ENCODE peak calls at places on chromosome 12, in four cellular contexts. J is psoas muscle, M is GM23248, Z is LNCaP clone FGC. Y is an unnamed sample.

GRCh38 chr12:111783046-111783445 is 16.3 kb downstream of the ALDH2 start:
- DNase-seq in J (no peak), M (no peak), Z (no peak), Y (no peak)

GRCh38 chr12:99852666-99853065 is 132.1 kb downstream of the ANKS1B start:
- DNase-seq in J (no peak), M (no peak), Z (no peak), Y (no peak)

GRCh38 chr12:79119796-79120195 is 255.2 kb downstream of the SYT1 start:
- DNase-seq in J (no peak), M (no peak), Z (no peak), Y (no peak)

GRCh38 chr12:52778833-52779232 is 1.7 kb upstream of the KRT76 start:
- DNase-seq in J (no peak), M (no peak), Z (no peak), Y (no peak)

GRCh38 chr12:108667349-108667748 is 33.7 kb upstream of the SELPLG start:
- DNase-seq in J (no peak), M (no peak), Z (no peak), Y (no peak)

GRCh38 chr12:110355080-110355479 is 48.4 kb downstream of the ANAPC7 start:
- DNase-seq in J (no peak), M (peak), Z (no peak), Y (peak)

GRCh38 chr12:122355702-122356101 is 66.8 kb downstream of the CLIP1 start:
- DNase-seq in J (peak), M (no peak), Z (no peak), Y (no peak)

GRCh38 chr12:82627799-82628198 is 58.9 kb upstream of the TMTC2 start:
- DNase-seq in J (no peak), M (peak), Z (no peak), Y (no peak)

GRCh38 chr12:1496162-1496925 is 98.0 kb downstream of the FBXL14 start:
- DNase-seq in J (peak), M (peak), Z (no peak), Y (peak)

GRCh38 chr12:31929140-31929526 is 30.1 kb upstream of the RESF1 start:
- DNase-seq in J (no peak), M (no peak), Z (no peak), Y (no peak)

GRCh38 chr12:56338643-56339422 is at the start of gene IL23A:
- DNase-seq in J (no peak), M (peak), Z (no peak), Y (peak)

GRCh38 chr12:122459211-122459610 is 36.7 kb upstream of the CLIP1 start:
- DNase-seq in J (no peak), M (no peak), Z (no peak), Y (no peak)

GRCh38 chr12:128784030-128784770 is 39.6 kb downstream of the SLC15A4 start:
- DNase-seq in J (no peak), M (peak), Z (no peak), Y (no peak)

DNA sequence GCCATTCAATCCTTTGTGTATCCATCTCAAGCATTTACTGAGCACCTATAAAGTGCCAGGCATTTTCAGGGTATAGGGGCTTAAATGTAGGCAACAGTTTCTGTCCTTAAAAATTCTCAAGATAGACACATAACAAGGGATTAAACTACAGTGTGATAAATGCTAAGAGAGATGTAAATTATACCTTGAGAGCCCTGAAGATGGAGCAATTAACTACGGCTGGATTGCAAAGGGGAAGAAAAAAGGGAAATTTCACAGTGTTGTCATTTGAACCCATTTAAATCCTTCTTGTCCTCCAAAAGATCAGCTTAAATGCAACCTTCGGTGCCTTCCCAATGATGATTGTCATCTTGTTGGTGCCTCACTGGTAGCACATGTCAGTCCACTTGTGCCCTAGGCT is 11.5 kb upstream of the IL26 start:
- DNase-seq in J (no peak), M (peak), Z (no peak), Y (no peak)
- H3K4me3 ChIP-seq in J (peak), M (peak), Z (peak), Y (no peak)

GRCh38 chr12:89858718-89859117 is 150.1 kb upstream of the ATP2B1 start:
- DNase-seq in J (no peak), M (no peak), Z (no peak), Y (no peak)
- H3K4me3 ChIP-seq in J (no peak), M (no peak), Z (no peak), Y (no peak)

GRCh38 chr12:92558241-92558773 is 144.5 kb upstream of the PLEKHG7 start:
- DNase-seq in J (no peak), M (no peak), Z (no peak), Y (no peak)

GRCh38 chr12:92556622-92557421 is 146.0 kb upstream of the PLEKHG7 start:
- DNase-seq in J (no peak), M (no peak), Z (no peak), Y (no peak)

GRCh38 chr12:92558806-92559205 is 144.0 kb upstream of the PLEKHG7 start:
- DNase-seq in J (no peak), M (peak), Z (no peak), Y (no peak)

GRCh38 chr12:92556141-92556540 is 146.6 kb upstream of the PLEKHG7 start:
- DNase-seq in J (no peak), M (no peak), Z (no peak), Y (no peak)

GRCh38 chr12:92557422-92557724 is 145.4 kb upstream of the PLEKHG7 start:
- DNase-seq in J (no peak), M (no peak), Z (no peak), Y (no peak)
- H3K4me3 ChIP-seq in J (no peak), M (no peak), Z (no peak), Y (no peak)

DNA sequence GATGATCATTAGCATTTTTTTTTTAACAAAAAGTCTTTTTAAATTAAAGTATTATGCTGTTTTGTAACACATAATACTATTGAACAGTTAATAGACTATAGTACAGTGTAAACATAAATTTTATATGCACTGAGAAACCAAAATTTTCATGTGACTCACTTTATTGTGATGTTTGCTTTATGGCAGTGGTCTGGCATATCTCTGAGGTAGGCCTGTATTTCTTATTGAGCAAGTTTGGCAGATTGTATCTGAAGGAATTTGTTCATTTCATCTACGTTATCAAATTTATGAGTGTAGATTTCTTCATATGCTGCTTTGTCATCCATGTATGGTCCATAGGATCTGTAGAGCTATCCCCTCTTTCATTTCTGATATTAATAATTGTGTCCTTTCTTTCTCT is 78.8 kb upstream of the PDE3A start:
- DNase-seq in J (no peak), M (no peak), Z (no peak), Y (no peak)
- H3K4me3 ChIP-seq in J (no peak), M (no peak), Z (no peak), Y (no peak)

DNA sequence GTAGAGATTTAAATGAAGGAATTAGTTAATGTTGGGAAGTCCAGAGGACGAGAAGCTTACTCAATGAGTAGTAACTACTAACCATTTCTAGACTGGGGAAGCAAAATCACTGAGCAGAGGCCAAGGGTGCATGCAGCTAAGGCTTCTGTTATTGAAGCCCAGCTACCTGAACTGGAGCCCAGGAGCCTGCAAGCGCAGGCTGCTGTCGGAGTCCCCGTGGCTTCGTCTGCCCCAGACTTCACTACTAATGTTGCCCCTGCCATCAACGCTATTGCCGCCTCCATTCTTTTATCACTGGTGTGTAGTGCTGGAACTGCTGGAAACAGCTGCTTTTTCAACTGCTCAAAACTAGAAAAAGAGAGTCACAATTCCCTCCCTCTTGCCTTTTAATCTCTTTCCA is 97.8 kb upstream of the ATF7IP start:
- DNase-seq in J (no peak), M (no peak), Z (no peak), Y (no peak)
- H3K4me3 ChIP-seq in J (no peak), M (no peak), Z (no peak), Y (no peak)

DNA sequence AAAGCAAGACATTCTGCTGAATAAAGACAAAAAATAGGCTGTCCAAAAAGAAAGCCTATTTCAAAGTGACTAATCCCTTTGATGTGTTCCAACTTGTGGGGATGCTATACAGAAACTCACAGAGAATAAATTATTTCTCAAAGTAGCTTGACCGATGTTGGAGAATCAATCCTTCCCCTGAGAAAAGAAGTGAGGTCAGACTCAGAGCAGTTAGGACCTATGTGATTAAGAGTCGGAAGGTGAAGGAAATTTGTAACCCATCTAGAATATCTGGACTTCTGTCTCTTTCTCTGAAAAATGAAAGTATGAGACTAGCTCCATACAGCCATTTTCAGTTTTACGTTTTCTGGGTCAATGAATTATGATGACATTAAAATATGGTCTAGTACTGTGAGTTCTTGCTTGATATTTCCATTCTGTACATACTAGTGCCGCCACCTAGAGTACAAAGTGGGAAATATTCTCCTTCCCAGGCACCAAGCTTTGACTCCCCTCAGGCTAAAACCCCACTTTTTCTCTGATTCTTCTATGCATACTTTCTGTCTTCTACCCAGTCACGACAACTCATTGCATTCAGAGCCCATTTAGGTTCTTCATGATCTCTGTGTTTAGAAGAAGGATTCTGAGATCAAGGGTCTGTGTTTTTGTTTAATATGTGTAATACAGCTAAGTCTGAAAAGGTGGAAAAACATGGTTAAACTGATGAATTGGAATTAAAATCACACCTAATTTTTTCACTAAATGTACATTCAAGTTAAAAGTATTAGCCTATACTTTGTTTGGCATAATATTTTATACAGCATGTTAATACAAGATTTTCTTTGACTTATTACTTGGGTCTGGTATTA is 6.9 kb upstream of the NTS start:
- DNase-seq in J (no peak), M (peak), Z (peak), Y (peak)
- H3K4me3 ChIP-seq in J (no peak), M (peak), Z (no peak), Y (no peak)

DNA sequence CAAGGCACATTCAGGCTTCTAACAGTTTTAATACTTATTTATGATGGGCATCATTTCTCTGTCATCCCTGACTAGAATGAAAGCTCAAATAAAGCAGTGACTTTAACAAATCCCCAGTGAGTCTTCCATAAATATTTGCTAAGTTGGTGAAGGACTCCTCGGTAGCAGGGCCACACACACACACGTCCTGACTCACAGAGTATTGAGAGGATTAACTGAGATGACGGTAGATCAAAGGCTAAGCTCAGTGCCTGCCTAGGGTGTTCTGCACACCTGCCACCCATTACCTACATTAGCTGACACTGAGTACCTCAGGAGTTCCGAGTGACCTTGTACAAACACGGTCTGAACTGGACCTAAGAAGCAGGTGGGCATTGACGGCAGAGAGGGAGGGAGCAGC is 197.3 kb upstream of the SFSWAP start:
- DNase-seq in J (no peak), M (no peak), Z (no peak), Y (no peak)
- H3K4me3 ChIP-seq in J (no peak), M (no peak), Z (no peak), Y (no peak)

DNA sequence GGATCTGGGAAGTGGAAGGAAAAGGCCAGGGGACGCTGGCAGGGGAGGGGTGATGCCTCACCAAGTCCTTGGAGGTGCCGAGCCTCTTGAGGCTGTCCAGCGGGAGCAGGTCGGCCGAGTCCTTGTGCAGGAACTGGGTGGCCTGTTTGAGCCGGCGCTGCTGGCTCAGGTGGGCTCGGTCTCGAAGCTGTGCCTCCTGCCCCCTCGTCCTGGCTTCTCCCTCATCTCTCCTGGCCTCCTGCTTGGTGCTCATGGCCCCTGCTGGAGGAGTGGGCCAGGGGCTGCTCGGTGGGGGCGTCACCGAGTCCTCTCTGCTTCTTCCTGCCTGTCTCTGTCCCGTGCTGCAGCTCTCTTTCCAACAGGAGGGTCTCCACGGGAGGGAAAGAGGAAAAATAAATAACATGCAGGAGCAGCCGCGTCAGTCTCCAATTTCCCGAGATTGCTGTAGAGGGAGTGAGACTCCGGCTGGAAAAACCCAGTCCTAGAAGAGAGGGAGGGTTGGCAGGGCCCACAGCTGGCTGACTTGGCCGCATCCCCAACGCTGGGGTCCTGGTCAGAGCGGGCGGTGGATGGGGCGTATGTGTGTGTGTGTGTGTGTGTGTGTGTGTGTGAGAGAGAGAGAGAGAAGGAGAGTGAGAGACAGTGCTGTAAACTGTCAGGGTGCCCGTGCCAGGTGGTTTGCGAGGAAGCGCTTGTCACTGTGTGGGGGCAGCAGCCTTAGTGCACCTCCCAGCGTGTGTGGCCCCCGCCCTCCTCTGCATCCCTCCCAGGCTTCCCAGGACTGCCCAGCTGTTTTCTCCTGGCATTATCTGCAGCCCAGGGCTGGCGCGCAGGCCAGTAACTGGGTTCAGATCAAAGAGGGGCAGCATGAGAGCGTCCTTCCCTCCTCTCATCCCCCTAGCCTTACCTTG is at the start of gene NRIP2:
- DNase-seq in J (peak), M (peak), Z (no peak), Y (no peak)
- H3K4me3 ChIP-seq in J (peak), M (peak), Z (no peak), Y (no peak)

DNA sequence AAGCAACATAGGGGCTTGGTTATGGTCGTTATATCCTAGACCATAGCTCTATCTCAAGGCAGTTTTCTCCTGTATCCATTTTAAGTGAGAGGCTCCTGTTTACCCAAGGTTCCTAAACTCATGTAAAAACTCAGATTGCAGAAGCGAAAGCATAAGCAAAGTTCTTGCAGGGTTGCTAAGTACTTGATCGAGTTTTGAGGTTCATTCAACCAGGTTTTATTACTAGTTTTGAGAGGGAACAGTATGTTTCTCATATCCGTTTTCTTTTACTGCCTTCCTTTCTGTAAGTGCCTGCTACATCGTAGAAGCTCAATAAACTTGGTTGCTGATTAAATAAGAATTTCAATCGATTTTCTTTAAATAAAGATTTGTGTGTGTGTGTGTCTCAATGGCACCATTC is 5.1 kb downstream of the AKAP3 start:
- DNase-seq in J (no peak), M (no peak), Z (no peak), Y (no peak)
- H3K4me3 ChIP-seq in J (no peak), M (no peak), Z (no peak), Y (no peak)

GRCh38 chr12:120085920-120086319 is 30.6 kb downstream of the RAB35 start:
- DNase-seq in J (no peak), M (no peak), Z (no peak), Y (no peak)
- H3K4me3 ChIP-seq in J (no peak), M (no peak), Z (no peak), Y (no peak)

Y was measured in mucosa of descending colon.